ENCODE peak calls at places on chromosomes 1 and 21, in four cellular contexts. L is HepG2, A is K562, T is GM12878. G is an unnamed sample.

GRCh38 chr21:42829417-42829816 is 49.9 kb downstream of the WDR4 start:
- DNase-seq in T (no peak), L (no peak), A (no peak), G (no peak)

GRCh38 chr1:94102126-94102525 is 18.8 kb downstream of the ABCA4 start:
- DNase-seq in T (no peak), L (no peak), A (no peak), G (no peak)

GRCh38 chr1:151888972-151889570 is 20.2 kb downstream of the THEM4 start:
- DNase-seq in A (no peak), L (no peak), T (no peak), G (peak; percentile 33)

GRCh38 chr1:154327466-154328317 is 2.4 kb downstream of the ATP8B2 start:
- DNase-seq in L (no peak), T (no peak), A (no peak), G (no peak)

GRCh38 chr1:25879675-25880074 is 4.2 kb upstream of the PAQR7 start:
- DNase-seq in T (no peak), A (peak; percentile 66), L (no peak), G (no peak)

GRCh38 chr1:23118957-23119792 is 49.5 kb downstream of the LUZP1 start:
- DNase-seq in A (peak; percentile 46), T (no peak), L (no peak), G (no peak)

GRCh38 chr1:45892068-45892785 is 88.8 kb downstream of the MAST2 start:
- DNase-seq in L (peak; percentile 87), A (no peak), T (no peak), G (peak; percentile 44)

GRCh38 chr1:45557422-45557944 is 6.9 kb downstream of the AKR1A1 start:
- DNase-seq in T (no peak), A (no peak), L (no peak), G (no peak)

GRCh38 chr1:116390195-116390594 is 17.2 kb downstream of the ATP1A1 start:
- DNase-seq in A (no peak), T (no peak), L (no peak), G (no peak)

GRCh38 chr1:9449976-9450696 is 89.1 kb upstream of the SLC25A33 start:
- DNase-seq in L (no peak), A (no peak), T (no peak), G (no peak)

GRCh38 chr1:114032271-114033218 is 53.3 kb downstream of the OLFML3 start:
- DNase-seq in A (no peak), L (no peak), T (no peak), G (peak; percentile 29)

GRCh38 chr1:203828002-203828401 is 32.6 kb downstream of the ZBED6 start:
- DNase-seq in A (no peak), T (no peak), L (no peak), G (no peak)

GRCh38 chr1:7810395-7810794 is 26.3 kb downstream of the PER3 start:
- DNase-seq in L (no peak), A (peak; percentile 67), T (no peak), G (no peak)

GRCh38 chr1:202745313-202745888 is 35.1 kb upstream of the SYT2 start:
- DNase-seq in A (no peak), L (no peak), T (no peak), G (no peak)

GRCh38 chr1:203048555-203049051 is 22.3 kb downstream of the PPFIA4 start:
- DNase-seq in A (peak; percentile 60), T (no peak), L (peak; percentile 10), G (no peak)

GRCh38 chr1:84720275-84720780 is 30.1 kb upstream of the SSX2IP start:
- DNase-seq in L (peak; percentile 83), A (no peak), T (peak; percentile 27), G (no peak)

GRCh38 chr1:45863117-45863670 is 59.8 kb downstream of the MAST2 start:
- DNase-seq in L (no peak), A (no peak), T (no peak), G (no peak)

GRCh38 chr1:93678491-93678890 is 3.1 kb downstream of the BCAR3 start:
- DNase-seq in L (no peak), T (no peak), A (no peak), G (no peak)

GRCh38 chr1:35359995-35360394 is 91.5 kb downstream of the ZMYM4 start:
- DNase-seq in L (no peak), T (no peak), A (no peak), G (no peak)

GRCh38 chr1:66434096-66434495 is 99.9 kb upstream of the SGIP1 start:
- DNase-seq in L (no peak), T (no peak), A (no peak), G (no peak)

GRCh38 chr1:230735447-230735846 is 11.7 kb upstream of the CAPN9 start:
- DNase-seq in T (no peak), L (no peak), A (no peak), G (no peak)

GRCh38 chr1:60825593-60825992 is 256.8 kb upstream of the NFIA start:
- DNase-seq in L (no peak), T (no peak), A (no peak), G (no peak)

GRCh38 chr21:46094401-46095105 is 3.4 kb upstream of the COL6A2 start:
- DNase-seq in T (no peak), L (no peak), A (no peak), G (no peak)

GRCh38 chr1:150971583-150972416 is 2.8 kb downstream of the CERS2 start:
- DNase-seq in L (peak; percentile 87), A (peak; percentile 71), T (no peak), G (no peak)

GRCh38 chr1:203488539-203488938 is 5.4 kb upstream of the OPTC start:
- DNase-seq in A (no peak), L (no peak), T (no peak), G (no peak)

GRCh38 chr1:231369282-231369681 is 31.2 kb downstream of the SPRTN start:
- DNase-seq in A (no peak), L (no peak), T (no peak), G (no peak)

GRCh38 chr1:20710450-20711284 is 7.1 kb downstream of the KIF17 start:
- DNase-seq in L (no peak), T (no peak), A (no peak), G (no peak)

GRCh38 chr21:43025636-43026180 is 49.9 kb downstream of the CBS start:
- DNase-seq in L (peak; percentile 52), T (no peak), A (no peak), G (no peak)

GRCh38 chr1:208219659-208220282 is 24.4 kb downstream of the PLXNA2 start:
- DNase-seq in L (no peak), A (peak; percentile 91), T (no peak), G (no peak)

GRCh38 chr1:173870252-173871075 is 2.3 kb downstream of the ZBTB37 start:
- DNase-seq in T (peak; percentile 53), A (peak; percentile 79), L (no peak), G (no peak)

GRCh38 chr21:38597436-38597835 is 99.2 kb upstream of the ERG start:
- DNase-seq in L (no peak), T (no peak), A (no peak), G (no peak)

DNA sequence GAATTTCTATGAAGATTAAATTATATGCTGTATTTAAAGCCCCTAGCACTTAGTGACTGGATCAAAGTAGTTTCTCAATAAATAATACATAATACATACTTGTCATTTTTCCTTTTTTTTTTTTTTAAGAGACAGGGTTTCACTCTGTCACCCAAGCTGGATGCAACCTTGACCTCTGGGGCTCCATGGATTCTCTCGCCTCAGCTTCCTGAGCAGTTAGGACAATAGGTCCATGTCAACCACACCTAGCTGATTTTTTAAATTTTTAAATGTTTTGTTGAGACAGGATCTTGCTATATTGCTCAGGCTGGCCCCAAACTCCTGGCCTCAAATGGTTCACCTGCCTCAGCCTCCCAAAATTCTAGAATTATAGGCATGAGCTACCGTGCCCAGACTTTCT is 5.9 kb downstream of the ACADM start:
- DNase-seq in T (no peak), L (peak; percentile 39), A (no peak), G (no peak)
- TF ChIP-seq ESRRA in T (no peak), L (no peak), A (no peak), G (no peak)

GRCh38 chr21:18495553-18495952 is 92.0 kb upstream of the TMPRSS15 start:
- DNase-seq in T (no peak), A (no peak), L (no peak), G (no peak)

GRCh38 chr21:18498428-18498827 is 94.8 kb upstream of the TMPRSS15 start:
- DNase-seq in A (no peak), T (no peak), L (no peak), G (no peak)

GRCh38 chr21:18499761-18500376 is 96.3 kb upstream of the TMPRSS15 start:
- DNase-seq in L (peak; percentile 21), T (no peak), A (peak; percentile 64), G (no peak)
- TF ChIP-seq CHD4 in L (no peak), T (no peak), A (no peak), G (no peak)

DNA sequence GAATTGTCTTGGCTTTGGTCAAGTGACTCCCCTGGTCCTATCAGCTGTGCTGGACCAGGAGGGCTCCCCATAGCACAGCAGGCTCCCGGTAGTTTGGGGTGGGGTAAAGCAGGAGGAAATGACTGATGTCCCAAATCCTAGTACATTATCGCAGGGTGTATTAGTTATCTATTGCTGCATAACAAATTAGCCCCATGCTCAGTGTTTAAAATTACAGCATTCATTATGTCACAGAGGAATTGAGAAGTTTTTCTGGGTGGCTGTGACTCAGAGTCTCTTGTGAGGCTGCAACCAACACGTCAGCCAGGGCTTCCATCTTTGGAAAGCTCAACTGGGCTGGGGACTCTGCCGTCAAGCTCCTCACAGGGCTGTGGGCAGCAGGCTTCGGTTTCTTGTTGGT is 34.3 kb upstream of the LAPTM5 start:
- DNase-seq in L (no peak), T (no peak), A (no peak), G (no peak)
- TF ChIP-seq CHD2 in L (no peak), T (no peak), A (no peak), G (no peak)

DNA sequence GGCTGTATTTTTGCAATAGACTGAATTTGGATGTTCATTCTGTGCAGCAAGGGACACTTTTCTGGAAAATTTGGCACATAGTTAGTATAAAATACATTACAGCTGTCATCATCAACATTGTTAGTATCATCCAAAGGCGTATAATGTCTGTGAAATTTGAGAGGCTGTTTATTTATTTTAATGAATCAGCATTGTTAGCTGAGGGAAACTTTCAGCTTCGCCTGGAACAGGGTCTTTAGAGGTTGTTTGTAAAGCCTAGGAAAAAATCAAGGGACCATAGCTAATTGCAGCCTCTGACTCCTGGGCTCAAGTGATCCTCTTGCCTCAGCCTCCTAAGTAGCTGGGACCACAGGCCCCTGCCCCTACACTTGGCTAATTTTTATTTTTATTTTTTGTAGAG is 106.8 kb upstream of the USP24 start:
- DNase-seq in L (no peak), A (no peak), T (no peak), G (peak; percentile 66)
- TF ChIP-seq ESRRA in L (no peak), A (no peak), T (no peak), G (no peak)

DNA sequence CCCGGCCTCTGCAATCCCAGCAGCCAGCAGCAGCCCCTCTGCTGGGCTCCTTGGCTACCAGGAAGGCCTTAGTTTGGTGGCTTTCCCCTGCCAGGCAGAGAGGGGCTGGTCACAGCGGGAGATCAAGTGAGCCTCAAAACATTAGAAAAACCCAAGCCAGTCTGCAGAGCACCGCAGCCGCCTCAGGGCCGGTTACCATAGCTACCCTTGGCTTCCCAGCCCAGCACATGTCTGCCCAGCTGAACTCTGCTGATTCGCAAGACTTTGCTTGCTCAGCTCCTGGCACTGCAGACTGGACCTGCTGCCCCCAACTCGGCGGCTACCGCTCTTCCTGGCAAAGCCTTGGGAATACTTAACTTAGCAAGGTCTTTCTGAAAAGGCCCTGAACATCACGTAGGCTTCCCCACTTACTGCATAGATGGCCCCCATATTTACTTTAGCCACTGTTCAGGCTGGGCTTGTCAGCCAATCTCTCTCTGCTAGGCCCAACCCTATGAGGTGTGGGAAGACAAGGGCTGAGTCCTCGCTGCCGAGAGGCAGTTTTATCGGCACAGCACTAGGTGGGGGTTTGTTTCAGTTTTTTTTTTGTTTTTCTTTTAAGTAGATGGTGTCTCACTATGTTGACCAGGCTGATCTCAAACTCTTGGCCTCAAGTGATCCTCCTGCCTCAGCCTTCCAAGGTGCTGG is 28.6 kb upstream of the PLEKHG5 start:
- DNase-seq in T (no peak), A (peak; percentile 56), L (no peak), G (no peak)
- TF ChIP-seq CHD4 in T (no peak), A (no peak), L (no peak), G (no peak)